ENCODE peak calls at places on chromosomes 4 and X, in four cellular contexts. B is activated CD4-positive, alpha-beta T cell treated with anti-CD3 and anti-CD28 coated beads for 48 hours; D is pons; M is EL. P is an unnamed sample.

GRCh38 chr4:20474119-20474518 is 222.4 kb downstream of the SLIT2 start:
- DNase-seq in B (no peak), D (no peak), M (peak; percentile 13), P (peak; percentile 11)

GRCh38 chr4:22454955-22455354 is 60.9 kb downstream of the ADGRA3 start:
- DNase-seq in B (no peak), D (no peak), M (no peak), P (no peak)

GRCh38 chr4:154084864-154085263 is 296.0 kb upstream of the SFRP2 start:
- DNase-seq in B (peak; percentile 3), D (peak; percentile 24), M (no peak), P (no peak)

GRCh38 chr4:185096032-185096653 is 46.9 kb upstream of the SLC25A4 start:
- DNase-seq in B (peak; percentile 22), D (peak; percentile 56), M (peak; percentile 25), P (peak; percentile 50)

GRCh38 chr4:78616046-78616498 is 64.5 kb downstream of the ANXA3 start:
- DNase-seq in B (no peak), D (no peak), M (peak; percentile 71), P (no peak)

GRCh38 chr4:27844359-27844758 is 983.7 kb downstream of the STIM2 start:
- DNase-seq in B (no peak), D (no peak), M (peak; percentile 21), P (no peak)

GRCh38 chr4:122762520-122762919 is 30.0 kb downstream of the BBS12 start:
- DNase-seq in B (no peak), D (peak; percentile 75), M (no peak), P (no peak)

GRCh38 chrX:53294024-53294648 is 12.8 kb upstream of the IQSEC2 start:
- DNase-seq in B (no peak), D (no peak), M (no peak), P (no peak)

GRCh38 chr4:126358041-126358440 is 1043.3 kb downstream of the FAT4 start:
- DNase-seq in B (no peak), D (no peak), M (no peak), P (no peak)

GRCh38 chr4:100841911-100842310 is 324.1 kb upstream of the EMCN start:
- DNase-seq in B (no peak), D (no peak), M (no peak), P (no peak)

GRCh38 chr4:7323872-7324650 is 110.7 kb downstream of the PSAPL1 start:
- DNase-seq in B (no peak), D (no peak), M (no peak), P (peak; percentile 15)

GRCh38 chr4:56906534-56906933 is 1.2 kb upstream of the REST start:
- DNase-seq in B (no peak), D (peak; percentile 12), M (no peak), P (no peak)

GRCh38 chr4:121674696-121675095 is 22.1 kb downstream of the ANXA5 start:
- DNase-seq in B (no peak), D (no peak), M (no peak), P (no peak)

GRCh38 chr4:86482851-86483490 is 111.1 kb upstream of the PTPN13 start:
- DNase-seq in B (no peak), D (peak; percentile 44), M (peak; percentile 21), P (no peak)

GRCh38 chr4:168421671-168422070 is 58.6 kb downstream of the DDX60L start:
- DNase-seq in B (peak; percentile 12), D (no peak), M (peak; percentile 30), P (no peak)

GRCh38 chr4:56799291-56799823 is 22.1 kb downstream of the SPINK2 start:
- DNase-seq in B (no peak), D (no peak), M (no peak), P (no peak)

GRCh38 chrX:72130762-72131231 is 918 bp downstream of the RTL5 start:
- DNase-seq in B (no peak), D (no peak), M (no peak), P (no peak)

GRCh38 chr4:30718021-30718888 is 1.9 kb upstream of the PCDH7 start:
- DNase-seq in B (peak; percentile 16), D (no peak), M (peak; percentile 60), P (no peak)

GRCh38 chr4:19857405-19857804 is 394.3 kb upstream of the SLIT2 start:
- DNase-seq in B (no peak), D (no peak), M (no peak), P (no peak)

GRCh38 chr4:101005659-101006058 is 341.7 kb downstream of the PPP3CA start:
- DNase-seq in B (no peak), D (no peak), M (no peak), P (no peak)

P was measured in RPMI8226.